ENCODE peak calls at places on chromosomes 1 and 21, in four cellular contexts. E is mesendoderm, G is H1, M is H9. I is an unnamed sample.

GRCh38 chr1:203127672-203128611 is at the start of gene ADORA1:
- DNase-seq in M (peak), G (peak), E (peak), I (peak)

GRCh38 chr1:160672789-160673695 is 26.2 kb upstream of the SLAMF1 start:
- DNase-seq in G (no peak), M (no peak), E (no peak), I (no peak)

GRCh38 chr1:119582801-119583200 is 65.3 kb downstream of the ZNF697 start:
- DNase-seq in G (peak), E (peak), M (peak), I (peak)

GRCh38 chr1:172699111-172699510 is 40.2 kb downstream of the FASLG start:
- DNase-seq in G (no peak), E (no peak), M (no peak), I (no peak)

GRCh38 chr21:46035809-46036695 is 54.5 kb downstream of the COL6A1 start:
- DNase-seq in E (no peak), G (no peak), M (no peak), I (no peak)

GRCh38 chr1:42210421-42211133 is 46.0 kb upstream of the GUCA2A start:
- DNase-seq in E (no peak), M (no peak), G (no peak), I (no peak)

GRCh38 chr1:6116137-6116536 is 64.0 kb downstream of the CHD5 start:
- DNase-seq in M (no peak), E (no peak), G (no peak), I (no peak)

GRCh38 chr1:58619286-58620054 is 42.4 kb upstream of the TACSTD2 start:
- DNase-seq in E (no peak), G (no peak), M (no peak), I (no peak)

GRCh38 chr1:94309829-94310569 is 72.6 kb upstream of the ARHGAP29 start:
- DNase-seq in G (no peak), M (no peak), E (no peak), I (no peak)

GRCh38 chr1:167803358-167804217 is 81.8 kb downstream of the MPZL1 start:
- DNase-seq in M (peak), G (peak), E (peak), I (peak)

GRCh38 chr21:14259669-14260458 is 43.9 kb downstream of the RBM11 start:
- DNase-seq in G (no peak), E (peak), M (no peak), I (peak)

GRCh38 chr1:167909691-167910180 is 4.2 kb downstream of the ADCY10 start:
- DNase-seq in G (no peak), E (no peak), M (no peak), I (no peak)

GRCh38 chr1:181111559-181111958 is 23.1 kb downstream of the IER5 start:
- DNase-seq in M (no peak), G (no peak), E (no peak), I (no peak)

GRCh38 chr21:44391345-44392091 is 38.1 kb downstream of the TRPM2 start:
- DNase-seq in E (no peak), M (no peak), G (no peak), I (no peak)

GRCh38 chr1:203103201-203103600 is 17.4 kb upstream of the MYOG start:
- DNase-seq in M (no peak), G (no peak), E (no peak), I (no peak)

GRCh38 chr21:41133896-41134522 is 34.0 kb upstream of the BACE2 start:
- DNase-seq in G (no peak), M (no peak), E (peak), I (peak)

GRCh38 chr1:180566048-180566447 is 7.3 kb downstream of the OVAAL start:
- DNase-seq in M (no peak), E (no peak), G (no peak), I (no peak)

GRCh38 chr1:235984041-235984820 is 80.7 kb downstream of the NID1 start:
- DNase-seq in M (no peak), G (no peak), E (no peak), I (no peak)

GRCh38 chr1:112711041-112711440 is 4.1 kb downstream of the PPM1J start:
- DNase-seq in E (peak), M (no peak), G (no peak), I (no peak)

GRCh38 chr1:197909346-197909745 is 6.9 kb downstream of the C1orf53 start:
- DNase-seq in E (no peak), M (no peak), G (no peak), I (peak)

GRCh38 chr1:168691541-168691940 is 37.5 kb downstream of the DPT start:
- DNase-seq in E (no peak), M (no peak), G (no peak), I (no peak)

GRCh38 chr21:38920631-38921398 is 115.1 kb downstream of the ETS2 start:
- DNase-seq in M (no peak), E (no peak), G (no peak), I (no peak)

DNA sequence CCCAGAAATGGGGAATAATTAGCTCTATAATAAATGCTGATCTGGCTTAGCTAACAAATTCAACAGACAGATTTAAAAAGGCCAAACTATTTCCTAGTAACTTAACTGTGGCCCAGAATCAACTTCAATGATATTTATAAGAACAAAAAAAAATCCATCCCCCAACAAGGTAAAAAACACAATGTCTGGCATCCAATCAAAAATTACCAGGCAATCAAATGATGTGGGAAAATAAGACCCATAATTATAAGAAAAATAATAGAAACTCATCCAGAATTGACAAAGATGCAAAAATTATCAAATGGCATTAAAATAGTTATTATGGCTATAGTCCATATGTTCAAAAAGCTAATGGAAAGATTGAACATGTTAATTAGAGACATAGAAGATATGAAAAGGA is 42.4 kb upstream of the CDC14A start:
- DNase-seq in E (no peak), M (no peak), G (no peak), I (no peak)
- H3K18ac ChIP-seq in E (no peak), M (no peak), G (no peak), I (no peak)

GRCh38 chr21:34636961-34637360 is 22.0 kb upstream of the RCAN1 start:
- DNase-seq in E (no peak), M (no peak), G (no peak), I (no peak)

GRCh38 chr21:34639250-34639649 is 24.3 kb upstream of the RCAN1 start:
- DNase-seq in E (no peak), M (no peak), G (no peak), I (no peak)

GRCh38 chr21:34639882-34640788 is 25.2 kb upstream of the RCAN1 start:
- DNase-seq in G (no peak), M (no peak), E (peak), I (no peak)

GRCh38 chr21:34642211-34643075 is 26.4 kb upstream of the CLIC6 start:
- DNase-seq in G (no peak), M (no peak), E (no peak), I (no peak)

DNA sequence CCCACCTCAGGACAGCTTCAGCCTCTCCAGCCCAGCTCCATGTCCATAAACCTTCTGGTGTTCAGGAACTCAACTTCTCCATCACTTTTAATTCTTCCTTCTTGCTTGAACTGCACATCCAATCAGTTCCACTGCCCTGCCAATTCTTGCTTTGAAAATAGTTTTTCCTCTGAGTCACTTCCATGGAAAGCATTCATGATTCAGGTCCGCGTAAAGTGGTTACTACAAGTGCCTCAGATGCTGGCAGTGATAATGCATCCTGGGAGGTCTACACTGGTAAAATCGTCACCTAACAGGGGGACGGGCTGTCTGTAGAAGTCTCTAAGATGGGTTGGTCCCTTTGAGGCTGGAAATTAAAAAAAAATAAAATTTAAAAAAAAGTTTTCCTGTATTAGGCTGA is 25.9 kb upstream of the RCAN1 start:
- DNase-seq in M (no peak), G (peak), E (peak), I (no peak)
- H2BK15ac ChIP-seq in M (no peak), G (no peak), E (no peak), I (no peak)

GRCh38 chr1:194723067-194723466 is 1536.7 kb upstream of the B3GALT2 start:
- DNase-seq in E (no peak), G (no peak), M (no peak), I (no peak)

GRCh38 chr1:194717941-194718340 is 1531.5 kb upstream of the B3GALT2 start:
- DNase-seq in M (no peak), E (no peak), G (no peak), I (no peak)

DNA sequence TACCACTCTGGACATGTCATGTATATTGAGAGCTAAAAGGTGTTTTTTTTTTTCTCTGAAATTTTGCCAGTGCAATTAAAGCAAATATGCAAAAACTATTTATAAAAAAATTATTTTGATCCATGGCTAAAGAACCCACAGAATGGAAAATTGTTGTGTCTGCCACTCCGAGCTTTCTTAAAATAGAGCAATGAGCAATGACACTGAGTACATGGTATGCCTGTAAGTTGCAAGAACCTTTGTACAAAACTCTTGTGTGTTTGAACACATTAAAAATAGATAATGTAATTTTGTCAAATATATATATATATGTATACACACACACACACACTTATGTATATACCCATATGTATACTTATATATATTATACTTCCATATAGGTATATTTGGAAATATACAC is 1530.9 kb upstream of the B3GALT2 start:
- DNase-seq in M (no peak), G (no peak), E (no peak), I (no peak)
- H3K27ac ChIP-seq in M (no peak), G (no peak), E (no peak), I (no peak)

DNA sequence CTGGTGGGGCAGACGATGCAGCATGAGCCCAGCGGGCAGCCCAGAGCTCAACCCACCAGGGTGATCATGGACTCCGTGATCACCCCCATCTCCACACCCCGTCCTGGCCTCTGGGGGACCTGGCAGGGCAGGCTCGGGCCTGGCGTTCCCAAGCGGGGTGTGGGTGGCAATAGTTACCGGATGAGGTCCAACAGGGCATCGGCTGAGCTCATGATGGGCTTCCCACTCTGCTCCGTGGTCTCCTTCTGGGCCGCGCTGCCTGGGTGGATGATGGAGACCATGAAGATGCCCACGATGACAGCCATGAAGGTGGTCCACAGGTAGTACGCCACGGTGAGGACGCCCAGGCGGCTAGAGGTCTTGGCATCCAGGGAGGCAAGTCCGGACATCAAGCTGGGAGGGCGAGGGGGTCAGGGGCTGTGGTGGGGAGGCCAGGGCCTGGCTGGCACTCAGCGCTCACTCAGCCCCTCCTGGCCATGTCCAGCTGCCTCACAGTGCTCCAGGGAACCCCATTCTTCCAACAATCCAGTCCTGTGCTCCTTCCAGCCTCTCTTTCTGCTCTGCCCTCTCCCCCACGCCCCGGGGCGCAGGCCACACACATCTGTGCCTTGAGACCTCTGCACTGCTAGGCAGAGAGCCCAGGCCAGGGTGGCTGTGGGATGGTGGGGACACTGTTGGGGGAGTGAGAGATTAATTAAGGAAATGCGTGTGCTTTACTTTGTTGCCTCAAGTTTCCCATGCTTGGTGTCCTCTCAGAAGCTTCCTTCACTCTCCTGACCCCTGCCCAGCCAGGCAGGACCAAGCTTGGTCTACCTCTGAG is 27.6 kb downstream of the SLC1A7 start:
- DNase-seq in E (no peak), M (no peak), G (no peak), I (no peak)
- H3K18ac ChIP-seq in E (no peak), M (no peak), G (peak), I (peak)

I was measured in neuronal stem cell.